ENCODE peak calls at places on chromosome 18, in six cellular contexts. V is fibroblast of lung, U is astrocyte, T is HL-60, S is IMR-90, K is sigmoid colon. C is an unnamed sample.

GRCh38 chr18:80197490-80197889 is 49.8 kb downstream of the PARD6G start:
- DNase-seq in U (no peak), V (no peak), K (no peak), S (peak; percentile 14), T (no peak), C (no peak)

GRCh38 chr18:60027397-60027796 is 127.6 kb downstream of the PMAIP1 start:
- DNase-seq in U (no peak), S (no peak), T (no peak), V (no peak), K (no peak), C (no peak)

GRCh38 chr18:63232826-63233225 is 86.7 kb downstream of the BCL2 start:
- DNase-seq in K (no peak), S (no peak), T (no peak), U (no peak), V (no peak), C (no peak)

GRCh38 chr18:79537758-79538157 is 141.8 kb upstream of the CTDP1 start:
- DNase-seq in K (no peak), V (no peak), U (no peak), S (no peak), T (no peak), C (no peak)

GRCh38 chr18:23635283-23636040 is 27.2 kb downstream of the ANKRD29 start:
- DNase-seq in S (no peak), K (no peak), V (no peak), T (no peak), U (peak; percentile 55), C (no peak)

GRCh38 chr18:56804395-56804794 is 153.2 kb downstream of the WDR7 start:
- DNase-seq in K (no peak), V (no peak), U (no peak), S (no peak), T (no peak), C (no peak)

GRCh38 chr18:8056723-8057122 is 489.6 kb downstream of the PTPRM start:
- DNase-seq in K (no peak), S (no peak), V (no peak), U (no peak), T (no peak), C (no peak)

GRCh38 chr18:34787931-34788532 is 77.9 kb downstream of the DTNA start:
- DNase-seq in V (peak; percentile 76), T (peak; percentile 48), K (no peak), S (peak; percentile 69), U (peak; percentile 25), C (peak; percentile 16)

GRCh38 chr18:9951022-9951859 is 37.4 kb downstream of the VAPA start:
- DNase-seq in T (peak; percentile 67), S (peak; percentile 79), K (no peak), V (peak; percentile 86), U (peak; percentile 65), C (no peak)

GRCh38 chr18:53553030-53553429 is 671.4 kb downstream of the MBD2 start:
- DNase-seq in T (no peak), U (no peak), S (no peak), K (no peak), V (no peak), C (no peak)

GRCh38 chr18:78812067-78812466 is 167.6 kb upstream of the SALL3 start:
- DNase-seq in V (no peak), S (no peak), U (no peak), K (no peak), T (no peak), C (no peak)

DNA sequence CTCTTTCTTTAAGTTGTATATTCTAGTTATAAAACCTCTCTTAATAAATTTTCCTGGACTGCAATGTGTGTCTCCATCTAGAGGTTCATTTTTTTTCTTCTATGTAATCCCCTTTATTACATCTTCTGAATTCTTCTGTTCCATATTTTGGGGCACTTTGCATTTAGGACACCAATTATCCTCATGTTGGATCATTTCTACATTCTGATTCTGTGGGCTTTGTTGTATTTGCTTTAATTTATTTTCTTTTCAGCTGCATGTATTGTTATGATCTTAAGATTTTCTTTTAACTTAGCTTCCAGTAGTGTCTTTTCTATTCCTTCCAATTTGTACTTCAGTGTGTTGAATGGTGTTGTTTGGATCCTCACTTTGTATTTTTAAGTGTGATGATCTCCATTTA is 5.2 kb upstream of the SKA1 start:
- DNase-seq in K (no peak), S (no peak), V (no peak), T (no peak), U (no peak), C (no peak)
- H3K27me3 ChIP-seq in K (no peaks in the 10 kb centered on the region), S (no peaks in the 10 kb centered on the region), V (no peaks in the 10 kb centered on the region), T (no peaks in the 10 kb centered on the region), U (no peaks in the 10 kb centered on the region), C (no peaks in the 10 kb centered on the region)

GRCh38 chr18:31610841-31611240 is 19.2 kb downstream of the TTR start:
- DNase-seq in T (no peak), V (no peak), U (no peak), S (no peak), K (no peak), C (no peak)
- H3K4me3 ChIP-seq in T (no peak overlapping the region), V (no peak overlapping the region), U (no peak overlapping the region), S (no peak overlapping the region), K (no peak overlapping the region), C (no peak overlapping the region)

DNA sequence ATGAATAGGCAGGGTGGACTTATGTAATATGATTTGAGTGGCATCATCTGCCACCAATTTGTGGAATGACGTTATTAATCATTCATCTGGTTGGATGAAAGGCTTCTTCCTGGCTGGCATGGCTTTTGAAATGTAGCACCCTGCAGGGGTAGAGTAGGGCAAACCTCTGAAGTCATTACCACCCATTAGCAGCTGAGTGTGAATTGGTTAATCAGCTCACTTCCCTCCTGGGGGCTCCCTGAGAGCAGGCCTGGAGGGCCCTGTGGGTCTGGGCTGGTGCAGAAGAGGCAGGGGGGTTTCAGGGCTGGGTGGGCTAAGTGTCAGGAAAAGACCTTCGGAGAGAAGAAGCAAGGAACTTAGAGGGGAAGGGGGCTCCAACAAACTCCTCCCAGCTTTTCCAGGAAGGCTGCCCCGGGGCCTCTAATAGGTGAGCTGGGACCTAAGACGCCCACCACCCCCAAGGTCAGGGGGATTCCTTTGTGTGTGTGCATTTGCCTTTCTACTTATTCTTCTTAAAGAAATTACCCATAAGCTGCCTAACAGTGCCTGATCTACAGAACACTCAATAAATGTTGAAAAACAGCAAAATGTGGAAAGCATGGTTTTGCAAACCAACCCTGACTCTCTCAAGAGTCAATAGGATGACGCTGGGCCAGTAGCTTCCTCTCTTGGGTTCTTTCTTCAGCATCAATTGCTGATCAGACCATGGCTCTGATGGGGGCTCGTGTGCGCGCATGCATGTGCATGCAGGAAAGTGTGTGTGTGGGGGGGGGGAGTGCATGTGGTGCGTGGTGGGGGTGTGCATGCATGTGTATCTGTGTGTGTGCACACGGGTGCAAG is 49.7 kb upstream of the ZNF516 start:
- DNase-seq in U (no peak), V (no peak), K (no peak), S (no peak), T (peak; percentile 89), C (no peak)
- H3K27me3 ChIP-seq in U (no peaks in the 10 kb centered on the region), V (peaks cover 2% of the 10 kb centered on the region), K (no peaks in the 10 kb centered on the region), S (peaks cover 3% of the 10 kb centered on the region), T (no peaks in the 10 kb centered on the region), C (no peaks in the 10 kb centered on the region)

GRCh38 chr18:22347624-22348511 is 69.8 kb downstream of the CTAGE1 start:
- DNase-seq in S (peak; percentile 16), V (peak; percentile 38), T (no peak), U (no peak), K (no peak), C (peak; percentile 77)
- H3K4me3 ChIP-seq in S (peak overlapping the region; percentile 25), V (peak overlapping the region; percentile 20), T (no peak overlapping the region), U (peak overlapping the region; percentile 54), K (peak overlapping the region; percentile 48), C (peak overlapping the region; percentile 51)

DNA sequence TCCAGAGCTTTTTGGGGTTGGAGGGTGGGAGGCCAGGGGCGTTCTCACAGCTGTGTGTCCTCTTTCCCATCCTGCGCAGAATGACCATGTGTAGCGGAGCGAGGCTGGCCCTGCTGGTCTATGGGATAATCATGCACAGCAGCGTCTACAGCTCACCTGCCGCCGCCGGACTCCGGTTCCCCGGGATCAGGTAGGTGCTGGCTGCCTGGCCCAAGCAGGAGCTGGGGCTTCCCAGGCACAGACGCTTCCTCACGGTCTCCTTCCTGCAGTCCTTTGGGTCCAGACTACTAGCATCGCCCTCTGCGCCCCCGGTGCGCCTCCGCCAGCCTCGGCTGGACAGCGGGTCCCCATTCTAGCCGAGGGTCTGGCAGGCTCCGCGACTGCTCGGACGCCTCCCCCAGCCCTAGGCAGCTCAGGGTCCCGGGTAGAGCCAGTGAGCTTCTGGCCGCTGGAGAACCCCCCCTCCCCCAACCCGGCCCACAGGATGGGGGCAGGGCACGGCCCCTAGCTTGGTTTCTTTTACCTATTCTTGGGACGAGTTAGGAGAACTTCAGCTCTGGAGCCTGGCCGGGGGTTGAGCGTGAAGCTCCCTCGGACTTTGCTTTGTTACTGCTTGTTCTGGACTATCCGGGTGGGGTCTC is 756 bp downstream of the ADCYAP1 start:
- DNase-seq in V (no peak), K (no peak), U (no peak), T (no peak), S (no peak), C (no peak)
- H3K27me3 ChIP-seq in V (peaks cover 59% of the 10 kb centered on the region), K (peaks cover 56% of the 10 kb centered on the region), U (peaks cover 86% of the 10 kb centered on the region), T (peaks cover 83% of the 10 kb centered on the region), S (peaks cover 63% of the 10 kb centered on the region), C (peaks cover 28% of the 10 kb centered on the region)

GRCh38 chr18:75895135-75895534 is 467.6 kb upstream of the SMIM21 start:
- DNase-seq in T (no peak), U (no peak), V (no peak), K (no peak), S (no peak), C (no peak)
- H3K4me3 ChIP-seq in T (no peak overlapping the region), U (no peak overlapping the region), V (no peak overlapping the region), K (no peak overlapping the region), S (no peak overlapping the region), C (no peak overlapping the region)

GRCh38 chr18:46756172-46756558 is 688 bp downstream of the ST8SIA5 start:
- DNase-seq in K (no peak), V (no peak), U (no peak), S (no peak), T (no peak), C (no peak)

GRCh38 chr18:46764586-46764985 is 7.7 kb upstream of the ST8SIA5 start:
- DNase-seq in S (no peak), V (no peak), K (no peak), U (no peak), T (no peak), C (no peak)

GRCh38 chr18:46756559-46757201 is at the start of gene ST8SIA5:
- DNase-seq in U (no peak), V (no peak), K (no peak), T (no peak), S (no peak), C (no peak)

GRCh38 chr18:46759885-46760284 is 3.0 kb upstream of the ST8SIA5 start:
- DNase-seq in U (no peak), K (no peak), T (no peak), S (no peak), V (no peak), C (no peak)

GRCh38 chr18:46761054-46761769 is 4.4 kb upstream of the ST8SIA5 start:
- DNase-seq in K (no peak), S (no peak), V (no peak), U (no peak), T (no peak), C (no peak)
- H3K27me3 ChIP-seq in K (peaks cover 22% of the 10 kb centered on the region), S (peaks cover 32% of the 10 kb centered on the region), V (peaks cover 31% of the 10 kb centered on the region), U (peaks cover 23% of the 10 kb centered on the region), T (peaks cover 66% of the 10 kb centered on the region), C (peaks cover under 1% of the 10 kb centered on the region)

DNA sequence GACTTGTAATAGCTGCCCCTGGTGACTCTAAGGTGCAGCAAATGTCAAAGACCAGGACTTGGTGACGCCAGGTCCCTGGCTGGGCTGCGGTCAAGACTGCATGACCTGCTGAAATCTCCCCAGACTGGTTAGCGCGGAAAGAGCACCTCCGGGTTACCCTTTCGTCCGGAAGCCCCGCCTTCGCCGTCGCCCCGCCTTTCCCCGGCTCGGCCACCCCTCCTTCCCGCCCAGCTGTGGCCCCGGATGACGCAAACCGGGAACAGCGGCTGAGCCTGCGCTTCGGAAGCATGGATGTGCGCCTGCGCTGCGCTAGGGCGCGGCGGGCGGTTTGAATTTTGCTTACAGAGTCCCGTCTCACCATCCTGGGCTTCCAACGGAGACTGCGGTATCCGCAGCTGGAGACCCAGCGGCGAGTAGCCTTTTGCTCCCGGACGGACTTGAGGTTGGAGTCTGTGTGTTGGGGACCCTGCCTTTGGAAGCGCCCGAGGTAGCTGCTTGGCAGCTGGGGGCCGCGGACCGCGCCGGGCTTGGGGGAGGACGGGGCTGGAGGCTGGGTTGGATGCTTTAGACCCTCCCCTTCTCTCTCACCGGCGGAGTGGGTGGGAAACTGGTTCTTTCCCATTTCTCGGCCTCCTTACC is at the start of gene SKA1:
- DNase-seq in K (peak; percentile 95), T (peak; percentile 97), U (peak; percentile 76), V (peak; percentile 92), S (peak; percentile 89), C (peak; percentile 92)
- H3K4me3 ChIP-seq in K (peak within 1 kb of the TSS; percentile 46), T (peak within 1 kb of the TSS; percentile 96), U (peak within 1 kb of the TSS; percentile 90), V (peak within 1 kb of the TSS; percentile 96), S (peak within 1 kb of the TSS; percentile 80), C (peak within 1 kb of the TSS; percentile 68)

C was measured in CD8-positive, alpha-beta T cell.